ENCODE peak calls at places on chromosomes 12 and 14, in seven cellular contexts. Z is HepG2, V is HCT116, Q is GM12878, K is SK-N-SH, O is H1, D is K562. C is an unnamed sample.

GRCh38 chr12:52631676-52632459 is 13.5 kb upstream of the KRT73 start:
- DNase-seq in O (no peak), K (no peak), Z (no peak), D (no peak), Q (no peak), V (no peak), C (no peak)

GRCh38 chr12:176321-177181 is 37.4 kb downstream of the SLC6A12 start:
- DNase-seq in K (peak), V (no peak), D (no peak), O (no peak), Q (no peak), Z (peak), C (no peak)

GRCh38 chr12:96033549-96034389 is 1.6 kb downstream of the LTA4H start:
- DNase-seq in D (no peak), Z (no peak), Q (no peak), K (no peak), O (no peak), V (no peak), C (no peak)

GRCh38 chr14:31128601-31129526 is 78.7 kb downstream of the HECTD1 start:
- DNase-seq in O (no peak), K (no peak), V (no peak), Z (no peak), Q (no peak), D (no peak), C (no peak)

GRCh38 chr12:106297681-106298080 is 4.9 kb upstream of the TCP11L2 start:
- DNase-seq in Z (no peak), K (no peak), O (no peak), D (no peak), V (no peak), Q (no peak), C (no peak)

GRCh38 chr14:69693145-69693544 is 73.8 kb upstream of the SRSF5 start:
- DNase-seq in K (no peak), O (no peak), V (no peak), D (no peak), Q (no peak), Z (no peak), C (no peak)

GRCh38 chr12:94898388-94898787 is 105.1 kb downstream of the NDUFA12 start:
- DNase-seq in Z (no peak), D (no peak), O (no peak), K (no peak), Q (no peak), V (no peak), C (peak)

GRCh38 chr14:91005716-91006115 is 54.7 kb downstream of the RPS6KA5 start:
- DNase-seq in V (peak), O (no peak), K (no peak), Z (no peak), D (no peak), Q (no peak), C (peak)

GRCh38 chr14:52481864-52482263 is 70.4 kb downstream of the TXNDC16 start:
- DNase-seq in O (no peak), D (no peak), Q (no peak), Z (no peak), V (no peak), K (no peak), C (no peak)

GRCh38 chr12:121534495-121535148 is 46.2 kb downstream of the KDM2B start:
- DNase-seq in Z (no peak), Q (no peak), V (no peak), O (peak), D (no peak), K (no peak), C (no peak)

GRCh38 chr12:8065991-8066594 is at the start of gene C3AR1:
- DNase-seq in V (no peak), Q (no peak), Z (no peak), K (no peak), O (no peak), D (peak), C (no peak)

GRCh38 chr12:90672081-90672480 is 282.9 kb downstream of the CCER1 start:
- DNase-seq in V (no peak), K (no peak), Z (no peak), D (no peak), Q (no peak), O (no peak), C (no peak)

GRCh38 chr12:121806556-121807308 is 2.9 kb downstream of the SETD1B start:
- DNase-seq in V (no peak), D (peak), Q (no peak), K (peak), Z (no peak), O (no peak), C (peak)

GRCh38 chr12:62934799-62935674 is at the start of gene PPM1H:
- DNase-seq in Z (peak), K (peak), D (peak), O (peak), V (peak), Q (no peak), C (peak)

GRCh38 chr14:72679106-72679505 is 214.8 kb downstream of the DPF3 start:
- DNase-seq in V (no peak), Q (no peak), Z (no peak), K (peak), D (no peak), O (no peak), C (no peak)

GRCh38 chr12:30990316-30990715 is 63.8 kb downstream of the TSPAN11 start:
- DNase-seq in Q (no peak), D (no peak), Z (no peak), V (no peak), O (no peak), K (no peak), C (no peak)

GRCh38 chr14:71399057-71399487 is 491.8 kb downstream of the PCNX1 start:
- DNase-seq in V (no peak), O (no peak), Z (no peak), Q (peak), D (no peak), K (no peak), C (no peak)

GRCh38 chr14:103904493-103905107 is 23.7 kb upstream of the TDRD9 start:
- DNase-seq in V (no peak), Q (no peak), K (peak), Z (no peak), D (no peak), O (no peak), C (no peak)

GRCh38 chr12:108468149-108468968 is 46.7 kb upstream of the FICD start:
- DNase-seq in D (peak), O (no peak), Q (no peak), K (no peak), Z (peak), V (no peak), C (peak)

GRCh38 chr14:102050625-102051024 is 36.2 kb downstream of the HSP90AA1 start:
- DNase-seq in O (no peak), Q (no peak), Z (no peak), V (no peak), K (no peak), D (no peak), C (no peak)

GRCh38 chr14:100673085-100673806 is 53.4 kb upstream of the DLK1 start:
- DNase-seq in Q (no peak), K (peak), V (no peak), O (peak), D (peak), Z (peak), C (peak)

GRCh38 chr12:88897723-88898122 is 317.5 kb upstream of the KITLG start:
- DNase-seq in K (no peak), Q (no peak), Z (no peak), D (no peak), V (no peak), O (no peak), C (no peak)

GRCh38 chr12:123000578-123000977 is 20.1 kb downstream of the ARL6IP4 start:
- DNase-seq in D (no peak), Z (no peak), V (no peak), K (no peak), Q (no peak), O (no peak), C (no peak)

GRCh38 chr12:119868992-119869391 is 8.1 kb downstream of the CIT start:
- DNase-seq in O (no peak), Z (no peak), V (no peak), K (no peak), D (no peak), Q (no peak), C (no peak)

GRCh38 chr14:69879175-69880047 is at the start of gene SMOC1:
- DNase-seq in Q (no peak), V (no peak), D (peak), O (peak), K (peak), Z (peak), C (no peak)

GRCh38 chr12:116599285-116600122 is 40.3 kb downstream of the MAP1LC3B2 start:
- DNase-seq in O (no peak), V (peak), D (peak), Q (peak), Z (peak), K (peak), C (peak)

GRCh38 chr12:131443019-131444000 is 267.6 kb upstream of the SFSWAP start:
- DNase-seq in Z (no peak), O (no peak), Q (no peak), K (no peak), V (no peak), D (no peak), C (no peak)

GRCh38 chr12:94781835-94782234 is 131.5 kb upstream of the TMCC3 start:
- DNase-seq in K (no peak), D (no peak), V (no peak), O (no peak), Z (no peak), Q (no peak), C (no peak)

GRCh38 chr12:52949413-52950331 is 754 bp downstream of the KRT18 start:
- DNase-seq in Z (peak), K (no peak), V (peak), D (peak), Q (no peak), O (no peak), C (peak)

GRCh38 chr12:103560604-103561101 is 26.4 kb upstream of the STAB2 start:
- DNase-seq in V (peak), O (no peak), K (no peak), Z (peak), Q (no peak), D (no peak), C (no peak)

GRCh38 chr14:22844221-22845102 is 8.1 kb downstream of the MMP14 start:
- DNase-seq in O (no peak), D (no peak), K (no peak), Z (no peak), Q (no peak), V (no peak), C (no peak)

GRCh38 chr14:22847661-22848341 is 11.4 kb downstream of the MMP14 start:
- DNase-seq in V (no peak), D (no peak), O (no peak), Z (no peak), K (peak), Q (no peak), C (no peak)

GRCh38 chr14:22846811-22847307 is 10.5 kb downstream of the MMP14 start:
- DNase-seq in O (no peak), Z (no peak), V (no peak), D (no peak), Q (no peak), K (peak), C (no peak)

GRCh38 chr14:22845103-22845394 is 8.7 kb downstream of the MMP14 start:
- DNase-seq in D (no peak), O (no peak), Q (no peak), V (no peak), Z (no peak), K (no peak), C (no peak)

GRCh38 chr14:22845821-22846625 is 9.6 kb downstream of the MMP14 start:
- DNase-seq in Q (no peak), Z (no peak), V (no peak), D (no peak), O (no peak), K (no peak), C (no peak)
- TF ChIP-seq JUND in Q (no peak), Z (no peak), V (no peak), D (no peak), O (no peak), K (no peak), C (no peak)

GRCh38 chr14:94685166-94685581 is 73.0 kb downstream of the SERPINA3 start:
- DNase-seq in Q (no peak), K (peak), V (no peak), D (no peak), O (no peak), Z (peak), C (no peak)
- TF ChIP-seq JUND in Q (no peak), K (no peak), V (no peak), D (no peak), O (no peak), Z (no peak), C (no peak)

GRCh38 chr12:65834146-65834935 is 10.1 kb downstream of the HMGA2 start:
- DNase-seq in Q (no peak), K (no peak), O (no peak), V (no peak), D (no peak), Z (no peak), C (no peak)

GRCh38 chr12:65835256-65835655 is 11.0 kb downstream of the HMGA2 start:
- DNase-seq in O (no peak), Z (no peak), V (no peak), D (no peak), K (no peak), Q (no peak), C (no peak)

GRCh38 chr12:65829716-65830115 is 5.4 kb downstream of the HMGA2 start:
- DNase-seq in O (no peak), K (no peak), Z (no peak), D (no peak), Q (no peak), V (no peak), C (no peak)

GRCh38 chr12:65830305-65830704 is 6.0 kb downstream of the HMGA2 start:
- DNase-seq in V (no peak), Z (no peak), D (no peak), K (no peak), Q (no peak), O (no peak), C (no peak)

DNA sequence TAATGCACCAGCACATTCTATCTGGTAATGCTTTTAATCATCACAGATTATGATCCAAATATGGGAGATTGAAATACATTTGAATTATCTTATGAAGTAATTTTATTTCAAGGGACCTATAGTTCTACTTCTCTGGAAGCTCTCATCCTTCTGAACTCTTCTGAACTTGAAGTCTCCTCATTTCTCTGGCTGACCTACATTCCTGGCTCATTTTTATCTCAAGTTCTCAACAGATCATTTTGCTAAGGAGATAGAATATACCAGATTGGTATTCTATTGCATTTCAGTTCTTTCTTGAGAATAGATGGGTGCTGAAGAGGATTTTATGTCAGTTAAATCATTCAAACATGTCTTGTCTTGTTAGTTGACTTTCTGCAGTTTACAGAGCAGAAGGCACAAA is 7.9 kb downstream of the HMGA2 start:
- DNase-seq in Q (no peak), O (no peak), D (no peak), V (no peak), K (no peak), Z (no peak), C (no peak)
- TF ChIP-seq JUND in Q (no peak), O (no peak), D (no peak), V (peak), K (no peak), Z (no peak), C (no peak)

DNA sequence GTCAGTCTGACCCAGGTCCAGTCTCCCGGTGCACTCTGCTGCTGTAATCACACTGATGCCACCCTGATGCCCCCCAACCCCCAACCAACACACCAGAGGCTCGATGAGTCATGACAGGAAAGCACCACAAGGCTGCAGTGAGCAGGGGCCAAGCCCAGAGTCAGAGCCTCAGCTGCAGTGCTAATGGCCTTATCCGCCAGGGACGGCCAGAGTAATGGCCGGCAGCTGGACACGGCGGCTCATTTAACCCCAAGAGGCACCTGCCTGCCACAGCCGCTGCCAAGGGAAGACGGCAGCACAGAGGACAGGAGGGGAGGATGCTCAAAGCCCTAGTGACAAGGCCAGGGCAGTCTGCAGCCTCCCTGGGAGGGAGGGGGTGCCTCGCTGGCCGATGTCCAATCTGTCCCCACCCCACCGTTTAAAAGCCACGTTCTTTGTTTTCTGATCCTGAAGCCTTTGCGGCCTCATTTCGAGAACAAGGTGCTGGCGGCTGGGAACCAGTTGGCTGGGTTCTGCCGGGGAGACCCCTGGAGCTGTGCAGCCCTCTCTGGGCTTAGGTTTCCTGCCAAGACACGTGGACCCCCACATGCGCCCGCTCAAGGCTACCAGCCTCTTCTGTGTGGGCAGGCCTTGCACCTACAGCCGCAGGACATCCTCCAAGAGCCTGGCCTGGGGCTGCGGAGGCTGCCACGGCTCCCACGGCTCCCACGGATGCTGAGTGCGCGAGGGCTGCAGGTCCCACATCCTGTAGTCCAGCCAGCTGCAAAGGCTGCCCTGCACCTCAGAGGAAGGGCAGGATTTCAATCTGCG is 13.1 kb downstream of the CCDC85C start:
- DNase-seq in V (no peak), D (no peak), K (peak), Z (no peak), Q (no peak), O (no peak), C (no peak)
- TF ChIP-seq JUND in V (no peak), D (no peak), K (peak), Z (no peak), Q (no peak), O (no peak), C (no peak)

DNA sequence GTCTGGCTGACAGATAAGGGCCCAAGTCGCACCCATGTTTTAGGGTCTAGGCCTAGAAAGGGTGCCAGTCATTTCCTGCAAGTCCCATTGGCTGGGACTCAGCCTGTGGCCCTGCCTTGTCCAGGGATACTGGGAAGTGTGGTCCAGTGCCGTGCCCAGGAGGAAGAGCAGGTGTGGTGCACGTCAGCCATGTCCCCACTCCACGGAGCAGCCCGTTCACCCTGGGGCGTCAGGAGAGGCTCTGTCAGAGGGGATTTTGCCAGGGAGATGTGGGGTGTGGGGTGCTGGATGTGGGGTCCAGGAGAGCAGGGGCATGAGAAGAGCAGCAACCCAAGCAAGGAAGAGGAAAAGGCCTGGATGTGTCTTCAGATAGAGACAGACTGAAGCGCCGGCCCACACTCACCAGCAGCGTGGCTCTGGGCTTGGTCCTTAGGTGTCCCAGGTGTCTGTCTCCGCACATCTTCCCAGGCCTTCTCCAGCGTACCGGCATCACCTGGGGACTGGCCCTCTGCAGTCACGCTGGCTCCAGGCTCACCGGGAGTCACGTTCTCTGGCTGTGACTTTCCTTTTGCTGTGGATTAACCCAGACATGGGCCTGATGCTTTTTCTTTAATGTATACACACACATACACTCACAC is 138.2 kb downstream of the CACNA1C start:
- DNase-seq in V (no peak), K (no peak), Q (no peak), D (no peak), Z (no peak), O (no peak), C (no peak)
- TF ChIP-seq JUND in V (no peak), K (no peak), Q (no peak), D (no peak), Z (no peak), O (no peak), C (no peak)

GRCh38 chr14:50064993-50065392 is 51.4 kb downstream of the VCPKMT start:
- DNase-seq in Z (no peak), O (no peak), K (no peak), D (no peak), V (no peak), Q (peak), C (no peak)
- TF ChIP-seq JUND in Z (no peak), O (no peak), K (no peak), D (peak), V (no peak), Q (peak), C (no peak)

GRCh38 chr14:61026523-61026922 is 45.5 kb downstream of the SLC38A6 start:
- DNase-seq in K (no peak), V (no peak), Q (no peak), Z (no peak), O (no peak), D (no peak), C (no peak)

GRCh38 chr14:61034416-61035100 is 53.5 kb downstream of the SLC38A6 start:
- DNase-seq in D (no peak), V (no peak), Z (no peak), K (no peak), Q (peak), O (no peak), C (no peak)

GRCh38 chr14:61033851-61034250 is 52.8 kb downstream of the SLC38A6 start:
- DNase-seq in D (no peak), Q (no peak), V (no peak), K (no peak), O (no peak), Z (no peak), C (no peak)

GRCh38 chr14:61033024-61033423 is 52.0 kb downstream of the SLC38A6 start:
- DNase-seq in K (peak), D (no peak), O (no peak), Z (no peak), V (no peak), Q (no peak), C (no peak)

GRCh38 chr14:61031026-61031425 is 50.0 kb downstream of the SLC38A6 start:
- DNase-seq in K (no peak), D (no peak), Z (no peak), V (no peak), Q (no peak), O (no peak), C (no peak)
- TF ChIP-seq JUND in K (no peak), D (no peak), Z (no peak), V (no peak), Q (no peak), O (no peak), C (no peak)

GRCh38 chr14:59895721-59896120 is 24.2 kb upstream of the LRRC9 start:
- DNase-seq in D (no peak), Q (no peak), K (no peak), O (no peak), Z (no peak), V (no peak), C (no peak)

GRCh38 chr14:59905193-59905592 is 14.8 kb upstream of the LRRC9 start:
- DNase-seq in D (no peak), Q (no peak), K (no peak), O (no peak), V (no peak), Z (no peak), C (no peak)

GRCh38 chr14:59897757-59898383 is 22.1 kb upstream of the LRRC9 start:
- DNase-seq in D (peak), Z (peak), O (peak), V (peak), K (peak), Q (no peak), C (peak)

GRCh38 chr14:59904184-59904583 is 15.8 kb upstream of the LRRC9 start:
- DNase-seq in D (no peak), Q (no peak), K (no peak), Z (no peak), V (no peak), O (no peak), C (no peak)

GRCh38 chr14:59900536-59900935 is 19.4 kb upstream of the LRRC9 start:
- DNase-seq in Z (no peak), V (no peak), O (no peak), K (no peak), D (no peak), Q (no peak), C (no peak)
- TF ChIP-seq JUND in Z (no peak), V (no peak), O (no peak), K (no peak), D (no peak), Q (no peak), C (no peak)

C was measured in T47D.